ENCODE peak calls at places on chromosomes 6 and 20, in eight cellular contexts. U is right lobe of liver, Q is coronary artery, P is activated T-cell treated with anti-CD3 and anti-CD28 coated beads for 4 hours, M is GM04503, I is amygdala, T is A549, X is NCI-H446 treated with DMSO at 0.1 percent for 48 hours. K is an unnamed sample.
A peak's percentile ranks its signal among the peaks of the same experiment; 100 is the strongest.

GRCh38 chr20:24991897-24992419 is 593 bp downstream of the APMAP start:
- DNase-seq in P (no peak), T (no peak), Q (peak; percentile 72), X (no peak), M (no peak), I (no peak), U (peak; percentile 54), K (no peak)

GRCh38 chr20:57244627-57245214 is 21.7 kb downstream of the BMP7 start:
- DNase-seq in Q (no peak), P (no peak), U (no peak), T (no peak), I (no peak), X (no peak), M (no peak), K (no peak)

GRCh38 chr6:41675176-41675767 is 37.0 kb downstream of the MDFI start:
- DNase-seq in U (peak; percentile 7), X (peak; percentile 37), T (no peak), M (no peak), P (no peak), I (no peak), Q (no peak), K (no peak)

GRCh38 chr6:42339991-42340401 is 111.7 kb downstream of the TRERF1 start:
- DNase-seq in P (no peak), M (no peak), X (no peak), Q (no peak), I (no peak), T (no peak), U (no peak), K (no peak)

GRCh38 chr20:37223053-37223452 is 38.6 kb downstream of the GHRH start:
- DNase-seq in M (peak; percentile 89), X (no peak), I (no peak), U (no peak), Q (no peak), P (no peak), T (peak; percentile 29), K (no peak)

GRCh38 chr20:7770046-7770445 is 170.2 kb downstream of the HAO1 start:
- DNase-seq in P (no peak), Q (no peak), M (no peak), X (no peak), I (no peak), U (no peak), T (no peak), K (no peak)

GRCh38 chr6:45507156-45507555 is 129.4 kb upstream of the SUPT3H start:
- DNase-seq in T (no peak), M (no peak), I (no peak), U (no peak), X (no peak), Q (no peak), P (no peak), K (no peak)

GRCh38 chr6:6284231-6284966 is 36.1 kb downstream of the F13A1 start:
- DNase-seq in M (no peak), X (no peak), P (no peak), U (no peak), T (no peak), Q (no peak), I (no peak), K (no peak)

GRCh38 chr6:3594196-3594595 is 137.3 kb upstream of the SLC22A23 start:
- DNase-seq in P (no peak), X (no peak), U (no peak), I (no peak), Q (no peak), T (no peak), M (no peak), K (no peak)

GRCh38 chr6:95687839-95688238 is 110.5 kb downstream of the MANEA start:
- DNase-seq in U (no peak), Q (no peak), P (no peak), I (no peak), M (no peak), X (no peak), T (no peak), K (no peak)

GRCh38 chr6:93677297-93677965 is 258.1 kb upstream of the EPHA7 start:
- DNase-seq in M (no peak), T (no peak), I (no peak), U (no peak), Q (no peak), P (no peak), X (no peak), K (no peak)

GRCh38 chr20:14264869-14265268 is 72.5 kb downstream of the FLRT3 start:
- DNase-seq in U (no peak), Q (no peak), X (no peak), I (no peak), P (no peak), T (peak; percentile 38), M (no peak), K (no peak)

GRCh38 chr6:73657201-73657600 is 3.4 kb upstream of the SLC17A5 start:
- DNase-seq in M (no peak), P (no peak), T (no peak), I (no peak), U (no peak), Q (no peak), X (no peak), K (no peak)

GRCh38 chr20:10853176-10853575 is 179.4 kb upstream of the JAG1 start:
- DNase-seq in T (no peak), M (no peak), P (no peak), Q (no peak), I (no peak), X (no peak), U (no peak), K (no peak)

GRCh38 chr6:379367-380181 is 12.0 kb upstream of the IRF4 start:
- DNase-seq in Q (no peak), P (no peak), X (no peak), I (no peak), U (no peak), M (no peak), T (no peak), K (no peak)

GRCh38 chr20:23086056-23086551 is at the start of gene CD93:
- DNase-seq in T (no peak), X (no peak), M (no peak), U (peak; percentile 63), Q (no peak), I (no peak), P (no peak), K (no peak)

GRCh38 chr6:15947923-15948322 is 181.0 kb upstream of the MYLIP start:
- DNase-seq in M (no peak), U (no peak), Q (no peak), I (no peak), P (no peak), T (no peak), X (no peak), K (no peak)

GRCh38 chr6:11429577-11429976 is 108.0 kb upstream of the TMEM170B start:
- DNase-seq in M (no peak), Q (no peak), U (no peak), P (no peak), I (no peak), X (no peak), T (no peak), K (no peak)

GRCh38 chr6:31042801-31043200 is 32.5 kb downstream of the MUC22 start:
- DNase-seq in T (peak; percentile 71), Q (no peak), M (no peak), U (peak; percentile 47), I (no peak), X (no peak), P (peak; percentile 23), K (no peak)

GRCh38 chr6:162014069-162014811 is 713.3 kb downstream of the PRKN start:
- DNase-seq in X (no peak), T (no peak), U (no peak), P (no peak), I (no peak), M (no peak), Q (no peak), K (no peak)

GRCh38 chr6:82363368-82364086 is at the start of gene TPBG:
- DNase-seq in P (no peak), X (no peak), M (no peak), Q (peak; percentile 75), T (peak; percentile 72), U (peak; percentile 42), I (no peak), K (no peak)

GRCh38 chr6:23559587-23560343 is 566.2 kb upstream of the NRSN1 start:
- DNase-seq in I (no peak), U (peak; percentile 38), Q (no peak), X (no peak), M (no peak), P (no peak), T (no peak), K (no peak)

GRCh38 chr6:154053141-154053540 is 14.1 kb downstream of the OPRM1 start:
- DNase-seq in I (no peak), X (no peak), T (no peak), Q (no peak), P (no peak), U (no peak), M (no peak), K (no peak)

GRCh38 chr6:40251609-40252008 is 317.3 kb upstream of the MOCS1 start:
- DNase-seq in Q (no peak), X (peak; percentile 95), M (no peak), I (no peak), T (no peak), U (no peak), P (no peak), K (no peak)

GRCh38 chr20:46367967-46368901 is 38.2 kb downstream of the ELMO2 start:
- DNase-seq in I (no peak), U (peak; percentile 68), X (no peak), Q (no peak), P (no peak), M (no peak), T (no peak), K (no peak)

GRCh38 chr6:160055813-160056212 is 65.8 kb upstream of the SLC22A1 start:
- DNase-seq in I (no peak), U (no peak), X (no peak), M (no peak), T (no peak), Q (no peak), P (no peak), K (no peak)

GRCh38 chr20:38173237-38174156 is 8.4 kb upstream of the TGM2 start:
- DNase-seq in Q (peak; percentile 94), I (peak; percentile 10), P (no peak), M (peak; percentile 62), X (no peak), U (no peak), T (peak; percentile 92), K (peak; percentile 55)

GRCh38 chr6:88856566-88856965 is 106.9 kb downstream of the RNGTT start:
- DNase-seq in P (no peak), I (no peak), Q (no peak), M (no peak), T (no peak), X (no peak), U (no peak), K (no peak)